ENCODE peak calls at places on chromosomes 3 and 15, in seven cellular contexts. F, D, U, X, K, H and Y are unnamed samples.

GRCh38 chr15:67850995-67851535 is 11.2 kb upstream of the RNU6-1 start:
- DNase-seq in F (peak), D (peak), U (no peak), X (no peak), K (no peak), H (no peak), Y (no peak)

GRCh38 chr3:23859012-23859743 is 53.4 kb downstream of the UBE2E1 start:
- DNase-seq in F (no peak), D (peak), U (no peak), X (no peak), K (no peak), H (no peak), Y (no peak)

GRCh38 chr3:16480861-16481569 is 32.5 kb downstream of the RFTN1 start:
- DNase-seq in F (no peak), D (no peak), U (no peak), X (no peak), K (no peak), H (no peak), Y (no peak)

GRCh38 chr15:87792250-87793030 is 464.1 kb downstream of the NTRK3 start:
- DNase-seq in F (no peak), D (no peak), U (no peak), X (no peak), K (no peak), H (no peak), Y (no peak)

GRCh38 chr15:90413411-90414379 is 25.7 kb downstream of the IQGAP1 start:
- DNase-seq in F (peak), D (no peak), U (no peak), X (no peak), K (no peak), H (no peak), Y (no peak)

GRCh38 chr3:190825389-190826016 is 37.0 kb downstream of the GMNC start:
- DNase-seq in F (no peak), D (no peak), U (no peak), X (no peak), K (no peak), H (no peak), Y (no peak)

GRCh38 chr15:45970542-45970941 is 335.7 kb downstream of the SQOR start:
- DNase-seq in F (no peak), D (no peak), U (no peak), X (no peak), K (no peak), H (no peak), Y (no peak)

GRCh38 chr3:77536038-77536775 is 496.3 kb downstream of the ROBO2 start:
- DNase-seq in F (no peak), D (no peak), U (no peak), X (no peak), K (no peak), H (no peak), Y (no peak)

GRCh38 chr3:109355625-109356441 is 18.5 kb upstream of the DPPA4 start:
- DNase-seq in F (no peak), D (no peak), U (no peak), X (no peak), K (no peak), H (no peak), Y (no peak)

GRCh38 chr3:32374788-32375595 is 16.7 kb upstream of the CMTM7 start:
- DNase-seq in F (peak), D (peak), U (no peak), X (peak), K (peak), H (peak), Y (no peak)

GRCh38 chr15:93486407-93487117 is 397.6 kb upstream of the RGMA start:
- DNase-seq in F (no peak), D (no peak), U (no peak), X (no peak), K (no peak), H (no peak), Y (no peak)

GRCh38 chr3:30513374-30514152 is 92.8 kb upstream of the TGFBR2 start:
- DNase-seq in F (no peak), D (no peak), U (no peak), X (no peak), K (no peak), H (no peak), Y (no peak)

GRCh38 chr15:41932939-41933725 is 39.2 kb downstream of the EHD4 start:
- DNase-seq in F (no peak), D (no peak), U (no peak), X (no peak), K (no peak), H (no peak), Y (no peak)

GRCh38 chr3:86969500-86970189 is 21.3 kb downstream of the VGLL3 start:
- DNase-seq in F (peak), D (no peak), U (no peak), X (no peak), K (no peak), H (no peak), Y (no peak)

GRCh38 chr3:134322286-134322685 is 52.0 kb downstream of the AMOTL2 start:
- DNase-seq in F (no peak), D (no peak), U (no peak), X (no peak), K (no peak), H (no peak), Y (no peak)

GRCh38 chr3:84904819-84905555 is 53.8 kb upstream of the CADM2 start:
- DNase-seq in F (no peak), D (no peak), U (no peak), X (no peak), K (no peak), H (no peak), Y (no peak)

GRCh38 chr15:25416693-25417092 is 22.1 kb downstream of the UBE3A start:
- DNase-seq in F (no peak), D (no peak), U (no peak), X (no peak), K (no peak), H (no peak), Y (no peak)

GRCh38 chr3:48140284-48140683 is 47.9 kb downstream of the CDC25A start:
- DNase-seq in F (no peak), D (no peak), U (no peak), X (no peak), K (peak), H (no peak), Y (no peak)

GRCh38 chr15:80070840-80071239 is 11.4 kb downstream of the ZFAND6 start:
- DNase-seq in F (no peak), D (no peak), U (no peak), X (no peak), K (no peak), H (no peak), Y (no peak)

GRCh38 chr3:158743664-158744566 is 11.7 kb upstream of the RARRES1 start:
- DNase-seq in F (no peak), D (no peak), U (no peak), X (no peak), K (no peak), H (no peak), Y (peak)

GRCh38 chr3:149258298-149258697 is 36.7 kb upstream of the CP start:
- DNase-seq in F (peak), D (no peak), U (no peak), X (no peak), K (peak), H (no peak), Y (no peak)

GRCh38 chr3:67647390-67647878 is 7.0 kb downstream of the SUCLG2 start:
- DNase-seq in F (no peak), D (peak), U (peak), X (no peak), K (peak), H (no peak), Y (no peak)

GRCh38 chr15:70035051-70035718 is 62.5 kb downstream of the TLE3 start:
- DNase-seq in F (no peak), D (no peak), U (no peak), X (no peak), K (no peak), H (no peak), Y (no peak)

GRCh38 chr3:149221783-149222517 is at the start of gene CP:
- DNase-seq in F (no peak), D (no peak), U (no peak), X (no peak), K (no peak), H (no peak), Y (no peak)

GRCh38 chr3:115819785-115820384 is 196.6 kb downstream of the GAP43 start:
- DNase-seq in F (peak), D (peak), U (no peak), X (peak), K (peak), H (peak), Y (peak)

GRCh38 chr3:6697722-6698121 is 163.2 kb upstream of the GRM7 start:
- DNase-seq in F (no peak), D (no peak), U (no peak), X (no peak), K (no peak), H (no peak), Y (no peak)

GRCh38 chr15:68278345-68279217 is 1.0 kb downstream of the FEM1B start:
- DNase-seq in F (peak), D (peak), U (no peak), X (no peak), K (peak), H (no peak), Y (no peak)

GRCh38 chr3:119175869-119176756 is 2.7 kb downstream of the UPK1B start:
- DNase-seq in F (no peak), D (peak), U (no peak), X (no peak), K (no peak), H (no peak), Y (no peak)

GRCh38 chr15:87609474-87609873 is 647.1 kb downstream of the NTRK3 start:
- DNase-seq in F (no peak), D (peak), U (peak), X (no peak), K (peak), H (no peak), Y (no peak)

GRCh38 chr3:174072675-174073074 is 675.1 kb downstream of the NLGN1 start:
- DNase-seq in F (no peak), D (peak), U (no peak), X (no peak), K (no peak), H (no peak), Y (no peak)

GRCh38 chr3:66037986-66038369 is 740 bp downstream of the MAGI1 start:
- DNase-seq in F (no peak), D (no peak), U (no peak), X (no peak), K (peak), H (no peak), Y (no peak)

GRCh38 chr15:43249699-43250203 is 17.0 kb downstream of the TGM5 start:
- DNase-seq in F (peak), D (no peak), U (peak), X (no peak), K (no peak), H (no peak), Y (no peak)

GRCh38 chr3:103873024-103873423 is 1438.2 kb downstream of the ZPLD1 start:
- DNase-seq in F (no peak), D (no peak), U (no peak), X (no peak), K (no peak), H (no peak), Y (no peak)

GRCh38 chr15:86624261-86625036 is 544.8 kb downstream of the AGBL1 start:
- DNase-seq in F (no peak), D (peak), U (peak), X (peak), K (peak), H (peak), Y (no peak)